ENCODE peak calls at places on chromosomes 1 and 21, in five cellular contexts. D is uterus, O is IMR-90, Z is tibial nerve, J is heart left ventricle. P is an unnamed sample.

GRCh38 chr1:29805122-29805895 is 569.0 kb downstream of the PTPRU start:
- DNase-seq in O (no peak), Z (no peak), D (no peak), J (no peak), P (no peak)

GRCh38 chr1:114154963-114155322 is 1.3 kb upstream of the SYT6 start:
- DNase-seq in J (no peak), Z (no peak), D (no peak), O (no peak), P (no peak)

GRCh38 chr1:17970757-17971156 is 136.8 kb upstream of the IGSF21 start:
- DNase-seq in J (no peak), D (no peak), Z (no peak), O (no peak), P (no peak)

GRCh38 chr21:45378258-45378966 is 26.6 kb upstream of the COL18A1 start:
- DNase-seq in O (peak; percentile 57), Z (no peak), J (peak; percentile 46), D (peak; percentile 13), P (peak; percentile 29)

GRCh38 chr1:6248798-6249731 is 5.1 kb downstream of the HES3 start:
- DNase-seq in O (no peak), J (peak; percentile 55), D (no peak), Z (no peak), P (no peak)

GRCh38 chr1:172960454-172961208 is 90.1 kb downstream of the TNFSF18 start:
- DNase-seq in O (peak; percentile 87), J (no peak), D (no peak), Z (no peak), P (peak; percentile 85)

GRCh38 chr21:42233067-42233981 is 14.4 kb downstream of the ABCG1 start:
- DNase-seq in D (peak; percentile 72), O (peak; percentile 20), J (peak; percentile 83), Z (peak; percentile 74), P (peak; percentile 44)

GRCh38 chr1:109880961-109881894 is 29.4 kb upstream of the CSF1 start:
- DNase-seq in J (no peak), O (no peak), D (no peak), Z (no peak), P (no peak)

GRCh38 chr1:108071601-108072000 is 106.6 kb upstream of the VAV3 start:
- DNase-seq in J (no peak), Z (no peak), O (no peak), D (no peak), P (no peak)

GRCh38 chr21:37071561-37072238 is 1.2 kb downstream of the PIGP start:
- DNase-seq in Z (peak; percentile 72), D (peak; percentile 71), O (peak; percentile 77), J (no peak), P (peak; percentile 74)

GRCh38 chr1:85132078-85132715 is 68.6 kb downstream of the SYDE2 start:
- DNase-seq in O (peak; percentile 50), Z (no peak), J (no peak), D (no peak), P (peak; percentile 48)

GRCh38 chr1:180540697-180541594 is 17.8 kb upstream of the OVAAL start:
- DNase-seq in Z (no peak), O (peak; percentile 31), D (no peak), J (no peak), P (no peak)

GRCh38 chr1:8343464-8344001 is 25.6 kb downstream of the SLC45A1 start:
- DNase-seq in J (no peak), Z (peak; percentile 66), O (peak; percentile 98), D (peak; percentile 90), P (peak; percentile 51)

GRCh38 chr1:24849653-24850295 is 80.3 kb downstream of the RUNX3 start:
- DNase-seq in O (peak; percentile 34), J (no peak), Z (no peak), D (no peak), P (no peak)

GRCh38 chr1:56081151-56081550 is 498.2 kb downstream of the PLPP3 start:
- DNase-seq in O (peak; percentile 93), D (peak; percentile 68), Z (no peak), J (no peak), P (no peak)

GRCh38 chr1:232764458-232765231 is 40.6 kb upstream of the MAP10 start:
- DNase-seq in O (no peak), D (no peak), Z (peak; percentile 20), J (no peak), P (peak; percentile 44)

GRCh38 chr1:150550222-150551048 is 1.2 kb downstream of the ADAMTSL4 start:
- DNase-seq in D (peak; percentile 72), O (no peak), J (no peak), Z (no peak), P (no peak)

GRCh38 chr1:150548632-150549495 is at the start of gene ADAMTSL4:
- DNase-seq in D (peak; percentile 57), O (peak; percentile 78), Z (no peak), J (no peak), P (peak; percentile 67)

GRCh38 chr1:150551049-150551783 is 2.0 kb downstream of the ADAMTSL4 start:
- DNase-seq in J (no peak), O (no peak), D (no peak), Z (no peak), P (no peak)

GRCh38 chr1:150548324-150548631 is 930 bp upstream of the ADAMTSL4 start:
- DNase-seq in D (no peak), J (no peak), O (no peak), Z (no peak), P (no peak)

DNA sequence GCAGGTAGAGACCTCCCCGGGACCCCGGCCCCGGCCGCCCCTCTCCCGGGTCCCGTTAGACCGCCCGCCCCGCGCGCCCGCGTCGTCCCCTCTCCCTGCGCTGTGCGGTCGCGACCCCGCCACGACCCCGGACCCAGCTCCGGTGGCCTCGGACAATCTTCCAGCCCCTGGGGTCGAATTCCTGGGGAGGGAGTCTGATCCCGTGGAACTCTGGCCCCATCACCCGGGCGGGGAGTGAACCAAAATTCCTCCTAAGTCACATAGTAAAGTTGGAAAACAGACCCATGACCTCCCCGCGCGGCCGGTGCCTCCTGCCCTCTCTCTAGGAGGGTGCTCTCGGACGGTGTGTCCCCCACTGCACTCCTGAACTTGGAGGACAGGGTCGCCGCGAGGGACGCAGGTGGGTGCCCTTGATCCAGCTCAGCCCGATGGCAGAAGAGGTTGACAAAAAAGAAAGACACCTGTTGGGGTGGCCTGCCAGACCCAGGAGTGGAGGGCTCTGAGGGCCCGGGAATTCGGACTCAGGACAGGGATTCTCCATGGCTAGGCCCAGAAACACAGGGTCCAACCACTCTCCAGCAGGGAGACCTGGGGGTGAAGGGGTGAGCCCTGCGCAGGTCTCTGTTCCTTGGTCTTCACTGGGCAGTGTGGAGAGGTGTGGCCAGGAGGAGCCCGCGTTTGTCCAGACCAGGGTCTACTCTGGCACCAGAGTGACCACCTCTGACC is 451 bp downstream of the ADAMTSL4 start:
- DNase-seq in Z (no peak), O (no peak), J (no peak), D (peak; percentile 63), P (no peak)
- H3K4me3 ChIP-seq in Z (peak overlapping the region; percentile 64), O (peak overlapping the region; percentile 50), J (peak overlapping the region; percentile 71), D (peak overlapping the region; percentile 75), P (no peak overlapping the region)

GRCh38 chr1:201009967-201010645 is 13.4 kb downstream of the KIF21B start:
- DNase-seq in D (no peak), J (no peak), Z (no peak), O (no peak), P (no peak)

GRCh38 chr1:201013031-201013485 is 10.5 kb downstream of the KIF21B start:
- DNase-seq in O (no peak), J (no peak), Z (no peak), D (no peak), P (no peak)

GRCh38 chr1:201013991-201014815 is 9.3 kb downstream of the KIF21B start:
- DNase-seq in O (no peak), D (no peak), J (no peak), Z (no peak), P (no peak)

GRCh38 chr1:201008666-201009360 is 14.7 kb downstream of the KIF21B start:
- DNase-seq in O (no peak), Z (no peak), D (no peak), J (no peak), P (no peak)

DNA sequence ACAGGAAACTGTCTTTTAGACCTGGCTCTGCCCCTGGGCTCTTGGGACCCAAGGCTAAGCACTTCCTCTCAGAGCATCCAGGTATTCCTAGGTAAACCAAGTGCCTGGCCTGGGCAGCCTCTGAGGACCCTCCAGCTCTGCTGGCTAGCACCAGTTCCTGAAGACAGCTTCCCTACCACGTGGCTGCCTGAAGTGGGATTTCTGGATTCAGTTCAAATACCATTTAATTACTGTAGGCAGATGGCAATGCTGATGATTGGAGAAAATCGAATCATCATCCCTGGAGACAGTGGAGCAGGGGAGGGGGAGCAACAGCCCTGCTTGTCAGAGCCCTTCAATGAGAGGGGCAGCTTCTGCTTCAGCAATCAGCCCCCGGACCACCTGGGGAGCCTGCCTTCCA is 11.9 kb downstream of the KIF21B start:
- DNase-seq in O (no peak), Z (no peak), J (no peak), D (no peak), P (no peak)
- H3K4me1 ChIP-seq in O (no peaks in the 10 kb centered on the region), Z (peaks cover 9% of the 10 kb centered on the region), J (peaks cover 28% of the 10 kb centered on the region), D (no peaks in the 10 kb centered on the region), P (peaks cover 6% of the 10 kb centered on the region)

DNA sequence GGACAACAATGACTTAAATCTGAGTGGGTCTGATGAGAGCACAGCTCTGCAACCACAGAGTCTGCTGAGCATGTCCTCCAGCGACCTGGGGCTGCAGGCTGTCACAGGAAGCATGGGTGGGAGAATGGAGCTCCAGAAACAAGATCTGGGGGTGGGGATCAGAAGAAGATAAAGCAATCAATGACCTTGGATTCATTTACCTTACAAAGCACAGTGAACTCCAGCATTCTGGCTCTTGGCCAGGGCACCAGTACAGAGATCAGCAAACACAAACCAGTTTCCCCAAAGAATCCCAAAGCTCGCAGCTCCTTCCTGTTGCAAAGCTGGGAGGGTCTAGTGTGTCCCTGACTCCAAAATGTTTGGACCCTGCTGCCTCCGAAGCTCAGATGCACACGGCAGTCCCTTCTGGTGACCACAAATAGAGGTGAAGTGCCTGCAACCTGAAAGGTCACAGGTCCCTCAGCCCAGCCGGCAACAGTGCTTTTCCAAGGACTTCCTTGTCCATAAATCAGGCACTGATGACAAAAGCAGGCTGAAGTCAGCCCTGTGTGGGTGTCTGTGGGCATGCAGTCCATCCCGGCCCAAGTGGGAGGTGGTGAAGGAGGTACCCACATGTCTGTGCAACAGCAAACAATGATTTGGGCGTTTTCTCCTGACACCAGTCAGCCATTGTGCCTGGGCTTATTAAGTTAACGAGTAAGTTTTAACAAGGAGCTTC is 76.1 kb downstream of the SH3BGR start:
- DNase-seq in Z (no peak), D (no peak), J (no peak), O (no peak), P (peak; percentile 81)
- TF ChIP-seq POLR2A in Z (no peak), D (no peak), J (no peak), O (no peak), P (no peak)

DNA sequence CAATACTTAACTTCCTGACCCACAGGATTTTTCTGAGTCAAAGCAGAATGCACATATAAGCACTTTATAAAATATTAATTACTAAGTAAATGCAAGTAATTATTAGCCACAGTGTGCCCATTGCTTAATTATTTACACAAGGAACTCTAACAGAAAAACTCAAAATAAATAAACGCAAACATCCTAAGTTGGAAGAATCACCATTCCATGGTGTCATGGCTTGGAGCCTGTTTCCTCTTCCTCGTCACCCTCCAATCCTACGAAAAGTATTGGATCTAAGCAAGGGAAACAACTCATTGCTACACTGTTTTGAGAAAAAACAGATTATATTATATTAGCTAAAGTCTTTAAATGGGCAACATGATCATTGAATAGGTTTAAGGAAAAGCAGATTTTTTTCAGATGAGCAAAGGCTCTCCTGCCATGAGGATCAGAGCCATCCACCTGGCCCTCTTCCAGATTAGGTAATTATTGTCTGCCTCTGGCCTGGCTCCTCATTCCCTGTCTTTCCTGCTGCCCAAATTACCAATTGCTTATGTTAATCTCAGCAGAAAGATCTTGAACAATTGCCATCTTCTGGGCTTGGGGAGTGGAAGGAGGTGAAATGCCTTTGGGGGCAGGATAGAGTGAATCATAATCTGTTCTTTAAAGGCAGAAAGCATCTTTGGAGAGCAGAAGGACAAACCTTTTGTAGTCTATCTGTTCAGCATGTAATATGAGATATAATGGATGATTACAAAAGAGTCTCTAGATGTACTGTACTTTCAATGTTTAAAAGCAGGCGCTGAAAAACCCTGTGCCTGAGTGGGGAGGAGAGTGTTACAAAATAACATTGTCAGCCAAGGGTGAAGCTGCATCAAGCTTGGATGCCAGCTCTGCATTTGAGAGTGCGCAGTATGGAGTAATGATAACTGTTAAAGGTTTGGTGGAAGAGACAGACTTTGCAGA is 121.2 kb downstream of the DUSP10 start:
- DNase-seq in O (peak; percentile 23), D (no peak), Z (no peak), J (no peak), P (no peak)
- H3K4me3 ChIP-seq in O (no peak overlapping the region), D (no peak overlapping the region), Z (no peak overlapping the region), J (no peak overlapping the region), P (no peak overlapping the region)

P was measured in body of pancreas.